ENCODE peak calls at places on chromosome 7, in four cellular contexts. D, I, R and O are unnamed samples.

GRCh38 chr7:30694774-30695721 is 12.8 kb upstream of the CRHR2 start:
- DNase-seq in D (no peak), I (no peak), R (no peak), O (no peak)

GRCh38 chr7:50962962-50963374 is 180.3 kb upstream of the GRB10 start:
- DNase-seq in D (peak), I (no peak), R (no peak), O (peak)

GRCh38 chr7:122532406-122533269 is 166.3 kb downstream of the RNF133 start:
- DNase-seq in D (peak), I (no peak), R (no peak), O (peak)

GRCh38 chr7:22920664-22921063 is 93.3 kb downstream of the HYCC1 start:
- DNase-seq in D (no peak), I (no peak), R (no peak), O (no peak)

GRCh38 chr7:151381333-151382078 is 28.3 kb downstream of the WDR86 start:
- DNase-seq in D (no peak), I (peak), R (peak), O (no peak)

GRCh38 chr7:65448824-65449504 is 75.3 kb downstream of the ZNF92 start:
- DNase-seq in D (no peak), I (no peak), R (no peak), O (peak)

GRCh38 chr7:100516135-100516812 is 22.7 kb upstream of the AGFG2 start:
- DNase-seq in D (no peak), I (no peak), R (peak), O (peak)

GRCh38 chr7:151088856-151089699 is 2.8 kb downstream of the AGAP3 start:
- DNase-seq in D (no peak), I (no peak), R (no peak), O (no peak)

GRCh38 chr7:141906285-141906684 is 9.9 kb upstream of the OR9A4 start:
- DNase-seq in D (no peak), I (no peak), R (no peak), O (no peak)

GRCh38 chr7:107939472-107940145 is 48.6 kb downstream of the DLD start:
- DNase-seq in D (no peak), I (no peak), R (no peak), O (peak)

GRCh38 chr7:78412216-78412858 is 613.8 kb downstream of the PHTF2 start:
- DNase-seq in D (no peak), I (no peak), R (no peak), O (peak)

GRCh38 chr7:119377-120163 is 72.8 kb upstream of the FAM20C start:
- DNase-seq in D (no peak), I (no peak), R (no peak), O (no peak)

GRCh38 chr7:20310963-20311742 is 19.5 kb upstream of the ITGB8 start:
- DNase-seq in D (peak), I (no peak), R (no peak), O (peak)